ENCODE peak calls at places on chromosomes 12 and 14, in four cellular contexts. U, S, F and W are unnamed samples.

GRCh38 chr14:93964820-93965286 is 11.5 kb downstream of the ASB2 start:
- DNase-seq in U (no peak), S (no peak), F (no peak), W (no peak)

GRCh38 chr14:59123975-59124374 is 64.5 kb upstream of the DAAM1 start:
- DNase-seq in U (no peak), S (no peak), F (peak; percentile 55), W (no peak)

GRCh38 chr12:107526555-107527180 is 158.9 kb upstream of the PWP1 start:
- DNase-seq in U (peak; percentile 24), S (no peak), F (no peak), W (no peak)

GRCh38 chr12:123712780-123713319 is 697 bp downstream of the ATP6V0A2 start:
- DNase-seq in U (peak; percentile 55), S (no peak), F (no peak), W (no peak)

GRCh38 chr12:51005671-51006070 is 20.5 kb downstream of the SLC11A2 start:
- DNase-seq in U (peak; percentile 59), S (no peak), F (no peak), W (no peak)

GRCh38 chr14:34890937-34891336 is 15.8 kb upstream of the BAZ1A start:
- DNase-seq in U (no peak), S (no peak), F (no peak), W (no peak)

GRCh38 chr12:93234641-93235040 is 143.1 kb upstream of the NUDT4 start:
- DNase-seq in U (no peak), S (no peak), F (no peak), W (no peak)

GRCh38 chr14:67428501-67429031 is 16.6 kb upstream of the PLEK2 start:
- DNase-seq in U (peak; percentile 80), S (no peak), F (peak; percentile 43), W (no peak)

GRCh38 chr12:116463366-116463765 is 95.8 kb upstream of the MAP1LC3B2 start:
- DNase-seq in U (no peak), S (no peak), F (no peak), W (no peak)

GRCh38 chr12:14946162-14946561 is 7.8 kb upstream of the ERP27 start:
- DNase-seq in U (no peak), S (no peak), F (peak; percentile 47), W (no peak)
- H3K27ac ChIP-seq in U (no peak overlapping the region), S (no peak overlapping the region), F (no peak overlapping the region), W (peak overlapping the region; percentile 31)

DNA sequence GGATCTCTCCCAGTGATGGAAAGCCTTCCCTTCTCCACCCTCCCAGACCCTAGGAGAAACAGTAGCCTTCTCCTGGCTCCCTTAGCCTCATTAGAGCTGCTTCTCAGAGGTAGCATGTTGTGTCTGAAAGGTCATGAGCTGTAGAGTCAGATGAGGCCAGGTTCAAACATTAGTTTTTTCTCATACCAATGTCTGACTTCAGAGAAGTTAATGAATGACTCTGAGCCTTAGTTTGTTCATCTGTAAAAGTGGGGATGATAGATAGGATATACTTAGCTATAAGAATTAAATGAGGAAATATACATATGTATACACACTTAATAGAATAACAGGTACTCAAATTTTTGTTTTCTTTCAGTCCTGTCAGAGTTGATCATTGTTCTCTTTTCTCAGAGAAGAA is 523 bp downstream of the SLC6A13 start:
- DNase-seq in U (no peak), S (no peak), F (no peak), W (no peak)
- H3K27ac ChIP-seq in U (no peak overlapping the region), S (no peak overlapping the region), F (no peak overlapping the region), W (no peak overlapping the region)

GRCh38 chr14:61308198-61308597 is 13.2 kb upstream of the PRKCH start:
- DNase-seq in U (no peak), S (no peak), F (no peak), W (no peak)
- H3K27ac ChIP-seq in U (no peak overlapping the region), S (no peak overlapping the region), F (no peak overlapping the region), W (no peak overlapping the region)

DNA sequence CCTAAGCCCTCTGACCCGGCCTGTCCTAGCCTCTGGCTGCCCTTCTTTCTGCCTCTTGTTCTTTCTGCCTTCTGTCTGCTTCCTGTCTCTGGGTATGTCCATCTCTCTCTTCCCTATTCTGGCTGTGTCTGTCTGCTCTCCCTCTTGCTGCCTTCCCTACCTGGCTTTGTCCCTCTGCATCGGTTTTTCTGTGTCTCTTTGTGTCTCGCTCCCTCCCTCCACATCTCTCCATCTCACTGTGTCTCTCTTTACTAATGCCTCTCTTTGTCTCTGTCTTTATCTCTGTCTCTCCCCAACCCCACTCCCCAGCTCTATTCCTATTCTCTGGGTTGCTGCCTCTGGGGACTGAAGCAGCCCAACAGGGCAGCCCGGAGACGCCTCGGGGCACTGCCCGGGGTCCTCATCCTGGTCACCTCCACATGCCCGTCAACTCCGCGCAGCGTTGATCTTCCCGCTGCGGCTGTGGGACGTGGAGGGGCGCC is 10.1 kb downstream of the SHMT2 start:
- DNase-seq in U (peak; percentile 72), S (no peak), F (peak; percentile 23), W (no peak)
- H3K27ac ChIP-seq in U (peak overlapping the region; percentile 92), S (no peak overlapping the region), F (no peak overlapping the region), W (peak overlapping the region; percentile 12)